ENCODE peak calls at places on chromosomes 4 and X, in ten cellular contexts. Z, U, G, Y, R, D, A, I, M and B are unnamed samples.

GRCh38 chr4:147299205-147299604 is 181.7 kb upstream of the EDNRA start:
- DNase-seq in Z (no peak), U (no peak), G (no peak), Y (no peak), R (no peak), D (no peak), A (no peak), I (no peak), M (peak; percentile 61), B (no peak)

GRCh38 chrX:131746491-131746968 is 202.7 kb downstream of the OR13H1 start:
- DNase-seq in Z (no peak), U (no peak), G (peak; percentile 77), Y (no peak), R (no peak), D (no peak), A (peak; percentile 90), I (no peak), M (no peak), B (no peak)

GRCh38 chr4:128558896-128559669 is 250.4 kb upstream of the JADE1 start:
- DNase-seq in Z (no peak), U (no peak), G (no peak), Y (no peak), R (no peak), D (no peak), A (no peak), I (no peak), M (peak; percentile 19), B (no peak)

GRCh38 chrX:134999469-134999868 is 8.7 kb downstream of the SMIM10 start:
- DNase-seq in Z (no peak), U (no peak), G (no peak), Y (no peak), R (no peak), D (no peak), A (no peak), I (peak; percentile 43), M (peak; percentile 43), B (peak; percentile 63)

GRCh38 chrX:9133426-9133825 is 99.5 kb upstream of the FAM9B start:
- DNase-seq in Z (no peak), U (no peak), G (no peak), Y (no peak), R (no peak), D (no peak), A (no peak), I (no peak), M (peak; percentile 2), B (no peak)

GRCh38 chr4:152949930-152950329 is 13.8 kb downstream of the FHDC1 start:
- DNase-seq in Z (no peak), U (no peak), G (no peak), Y (no peak), R (no peak), D (no peak), A (no peak), I (peak; percentile 51), M (no peak), B (no peak)

GRCh38 chr4:3123201-3123671 is 48.8 kb downstream of the HTT start:
- DNase-seq in Z (no peak), U (no peak), G (no peak), Y (no peak), R (no peak), D (no peak), A (no peak), I (no peak), M (peak; percentile 34), B (no peak)

GRCh38 chr4:145168578-145169187 is 11.7 kb downstream of the OTUD4 start:
- DNase-seq in Z (no peak), U (no peak), G (no peak), Y (no peak), R (no peak), D (no peak), A (no peak), I (no peak), M (no peak), B (no peak)

GRCh38 chrX:151178746-151179145 is 2.4 kb downstream of the GPR50 start:
- DNase-seq in Z (no peak), U (no peak), G (no peak), Y (no peak), R (no peak), D (no peak), A (no peak), I (no peak), M (no peak), B (no peak)

GRCh38 chrX:151177141-151178027 is 1.0 kb downstream of the GPR50 start:
- DNase-seq in Z (no peak), U (no peak), G (no peak), Y (no peak), R (no peak), D (peak; percentile 39), A (no peak), I (peak; percentile 61), M (no peak), B (peak; percentile 11)

GRCh38 chrX:151176351-151176750 is at the start of gene GPR50:
- DNase-seq in Z (no peak), U (no peak), G (no peak), Y (no peak), R (no peak), D (no peak), A (no peak), I (peak; percentile 34), M (no peak), B (no peak)

GRCh38 chrX:151175283-151176062 is 911 bp upstream of the GPR50 start:
- DNase-seq in Z (no peak), U (no peak), G (no peak), Y (no peak), R (no peak), D (no peak), A (no peak), I (peak; percentile 49), M (no peak), B (no peak)

DNA sequence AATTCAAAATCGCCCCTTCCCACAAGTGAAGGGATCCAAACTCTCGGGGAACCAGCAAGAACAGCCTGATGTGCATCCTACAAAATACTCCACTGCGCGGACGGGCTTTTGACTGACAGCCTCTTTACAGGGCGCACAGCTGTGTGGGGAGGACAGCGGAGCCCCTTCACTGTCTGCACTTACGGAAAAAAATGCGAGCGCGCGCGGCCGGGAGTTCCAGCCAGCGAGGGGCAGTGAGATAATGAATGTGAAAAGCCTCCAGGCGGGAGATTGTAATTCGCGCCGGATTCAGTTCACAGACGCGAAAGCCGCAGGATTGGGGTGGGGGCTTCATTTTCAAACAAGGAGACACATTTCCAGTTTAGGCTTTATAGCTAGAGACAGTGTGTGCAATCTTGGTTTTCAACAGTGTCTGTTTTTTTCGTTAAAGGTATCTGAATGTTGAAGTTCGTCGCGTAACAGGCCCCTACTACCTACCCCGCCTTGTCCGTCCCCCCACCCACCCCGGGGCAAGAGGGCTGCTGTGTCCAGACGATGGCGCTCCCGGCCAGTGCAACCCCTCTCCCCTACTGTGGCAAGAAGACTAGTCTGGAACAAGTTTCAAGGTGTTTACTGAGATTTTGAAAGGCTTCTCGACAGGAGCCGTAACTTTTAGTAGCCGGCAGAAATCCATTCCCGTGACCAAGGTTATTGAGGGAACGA is 1.7 kb upstream of the GPR50 start:
- DNase-seq in Z (no peak), U (no peak), G (no peak), Y (no peak), R (no peak), D (no peak), A (no peak), I (peak; percentile 63), M (no peak), B (no peak)
- TF ChIP-seq CTCF in Z (no peak), U (no peak), G (no peak), Y (no peak), R (no peak), D (no peak), A (no peak), I (peak; percentile 74), M (no peak), B (no peak)

GRCh38 chr4:38071801-38072567 is 111.8 kb downstream of the PTTG2 start:
- DNase-seq in Z (no peak), U (no peak), G (no peak), Y (no peak), R (peak; percentile 69), D (no peak), A (no peak), I (no peak), M (peak; percentile 43), B (peak; percentile 100)

GRCh38 chr4:38072578-38072977 is 112.4 kb downstream of the PTTG2 start:
- DNase-seq in Z (no peak), U (no peak), G (no peak), Y (no peak), R (no peak), D (no peak), A (no peak), I (no peak), M (no peak), B (peak; percentile 46)

GRCh38 chr4:38068107-38068506 is 107.9 kb downstream of the PTTG2 start:
- DNase-seq in Z (no peak), U (no peak), G (no peak), Y (no peak), R (no peak), D (no peak), A (no peak), I (no peak), M (peak; percentile 44), B (no peak)

GRCh38 chr4:38067499-38067898 is 107.3 kb downstream of the PTTG2 start:
- DNase-seq in Z (no peak), U (no peak), G (no peak), Y (no peak), R (no peak), D (no peak), A (no peak), I (no peak), M (no peak), B (no peak)

GRCh38 chr4:38069271-38069760 is 109.1 kb downstream of the PTTG2 start:
- DNase-seq in Z (no peak), U (peak; percentile 30), G (peak; percentile 58), Y (no peak), R (no peak), D (peak; percentile 50), A (no peak), I (peak; percentile 87), M (peak; percentile 92), B (peak; percentile 88)
- TF ChIP-seq CTCF in Z (peak; percentile 7), U (peak; percentile 65), G (peak; percentile 31), Y (no peak), R (peak; percentile 27), D (no peak), A (no peak), I (peak; percentile 97), M (peak; percentile 93), B (peak; percentile 68)

GRCh38 chrX:136714626-136715599 is 65.8 kb downstream of the ARHGEF6 start:
- DNase-seq in Z (no peak), U (no peak), G (no peak), Y (no peak), R (no peak), D (no peak), A (no peak), I (no peak), M (no peak), B (peak; percentile 15)

GRCh38 chrX:136712631-136713030 is 64.7 kb downstream of the CD40LG start:
- DNase-seq in Z (no peak), U (no peak), G (no peak), Y (no peak), R (no peak), D (no peak), A (no peak), I (peak; percentile 38), M (no peak), B (no peak)

GRCh38 chrX:136710324-136710951 is 62.5 kb downstream of the CD40LG start:
- DNase-seq in Z (no peak), U (no peak), G (no peak), Y (no peak), R (no peak), D (no peak), A (no peak), I (no peak), M (peak; percentile 52), B (no peak)

GRCh38 chrX:136708348-136708747 is 60.4 kb downstream of the CD40LG start:
- DNase-seq in Z (no peak), U (no peak), G (no peak), Y (no peak), R (no peak), D (no peak), A (no peak), I (no peak), M (peak; percentile 19), B (peak; percentile 9)

DNA sequence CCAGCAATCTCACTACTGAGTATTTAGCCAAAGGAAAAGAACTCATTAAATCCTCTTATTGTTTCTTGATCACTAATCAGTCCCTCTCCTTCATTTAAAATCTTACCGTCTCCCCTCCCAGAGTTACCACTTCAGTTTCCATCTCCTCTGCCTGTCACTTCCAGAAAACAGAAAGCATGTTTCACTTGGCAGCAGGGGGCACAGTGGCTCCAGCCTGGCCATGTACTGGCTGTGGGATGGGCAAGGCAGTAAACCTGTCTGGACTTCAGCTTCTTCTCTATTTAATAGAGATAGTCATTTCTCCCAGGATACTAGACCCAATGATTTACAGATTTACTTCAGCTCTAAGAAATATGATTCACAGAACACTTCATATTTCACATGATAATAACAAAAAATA is 63.2 kb downstream of the CD40LG start:
- DNase-seq in Z (peak; percentile 28), U (no peak), G (peak; percentile 37), Y (no peak), R (no peak), D (peak; percentile 22), A (peak; percentile 67), I (peak; percentile 27), M (peak; percentile 43), B (peak; percentile 47)
- TF ChIP-seq CTCF in Z (peak; percentile 30), U (peak; percentile 42), G (peak; percentile 13), Y (no peak), R (peak; percentile 40), D (no peak), A (peak; percentile 48), I (peak; percentile 79), M (peak; percentile 38), B (peak; percentile 18)

GRCh38 chr4:105632599-105632998 is 75.9 kb downstream of the INTS12 start:
- DNase-seq in Z (no peak), U (no peak), G (no peak), Y (no peak), R (no peak), D (no peak), A (no peak), I (peak; percentile 36), M (no peak), B (no peak)

GRCh38 chr4:105630670-105631655 is 77.5 kb downstream of the INTS12 start:
- DNase-seq in Z (no peak), U (no peak), G (no peak), Y (no peak), R (no peak), D (no peak), A (no peak), I (no peak), M (peak; percentile 70), B (no peak)

GRCh38 chr4:105634402-105634801 is 74.1 kb downstream of the INTS12 start:
- DNase-seq in Z (no peak), U (no peak), G (no peak), Y (no peak), R (no peak), D (no peak), A (no peak), I (no peak), M (no peak), B (no peak)

GRCh38 chr4:105633241-105633640 is 75.2 kb downstream of the INTS12 start:
- DNase-seq in Z (no peak), U (no peak), G (no peak), Y (no peak), R (no peak), D (no peak), A (no peak), I (no peak), M (peak; percentile 80), B (no peak)

DNA sequence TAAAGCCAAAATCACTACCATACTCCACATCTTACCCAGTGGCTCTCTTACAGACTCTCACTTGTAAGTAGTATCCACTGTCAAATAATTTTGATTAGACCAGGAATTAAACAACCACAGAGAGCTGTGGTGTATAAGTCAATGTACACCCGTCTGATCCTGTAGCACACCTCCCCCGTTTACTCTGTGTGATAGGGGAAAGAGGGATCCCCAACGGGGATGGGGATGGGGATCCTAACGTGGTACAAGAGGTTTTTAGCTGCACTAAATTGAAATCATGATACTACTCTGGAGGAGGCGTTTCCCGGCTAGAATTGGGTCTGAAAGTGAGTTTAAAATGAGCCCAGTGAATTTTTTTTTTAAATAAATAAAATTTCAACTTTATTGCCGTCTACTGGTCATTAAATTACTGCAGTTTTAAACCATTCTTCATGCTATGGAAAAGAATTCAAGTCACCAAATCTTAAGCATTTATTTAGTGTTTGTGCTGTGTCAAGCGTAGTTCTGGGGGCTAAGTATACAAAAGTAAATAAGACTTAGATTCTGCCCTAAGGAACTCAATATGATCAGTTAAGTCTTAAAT is 76.6 kb downstream of the INTS12 start:
- DNase-seq in Z (no peak), U (no peak), G (no peak), Y (no peak), R (no peak), D (no peak), A (no peak), I (peak; percentile 38), M (no peak), B (no peak)
- TF ChIP-seq CTCF in Z (peak; percentile 29), U (no peak), G (no peak), Y (peak; percentile 31), R (no peak), D (peak; percentile 71), A (no peak), I (no peak), M (peak; percentile 19), B (no peak)